ENCODE peak calls at places on chromosome 18, in five cellular contexts. D, T, H, S and V are unnamed samples.

GRCh38 chr18:47323158-47323557 is 71.7 kb upstream of the SKOR2 start:
- DNase-seq in T (no peak), D (peak; percentile 26), S (no peak), H (no peak), V (no peak)

GRCh38 chr18:45540146-45540545 is 75.1 kb upstream of the SLC14A2 start:
- DNase-seq in H (no peak), D (no peak), S (no peak), T (no peak), V (no peak)

GRCh38 chr18:55821219-55821618 is 233.2 kb upstream of the TCF4 start:
- DNase-seq in D (no peak), S (no peak), H (peak; percentile 81), T (peak; percentile 28), V (no peak)

GRCh38 chr18:59229681-59230443 is 9.9 kb downstream of the GRP start:
- DNase-seq in T (no peak), H (no peak), D (no peak), S (no peak), V (no peak)

GRCh38 chr18:40851014-40851429 is 1104.0 kb upstream of the PIK3C3 start:
- DNase-seq in H (peak; percentile 54), D (no peak), T (no peak), S (no peak), V (no peak)

GRCh38 chr18:47280121-47280520 is 28.7 kb upstream of the SKOR2 start:
- DNase-seq in S (no peak), D (no peak), H (no peak), T (no peak), V (no peak)

GRCh38 chr18:70578480-70578879 is 289.6 kb downstream of the SOCS6 start:
- DNase-seq in T (no peak), H (no peak), D (no peak), S (no peak), V (no peak)

GRCh38 chr18:7567487-7568425 is 640 bp downstream of the PTPRM start:
- DNase-seq in D (no peak), T (peak; percentile 75), H (peak; percentile 64), S (no peak), V (peak; percentile 38)

GRCh38 chr18:36312806-36313395 is 15.4 kb downstream of the FHOD3 start:
- DNase-seq in S (no peak), D (no peak), T (no peak), H (peak; percentile 39), V (no peak)

GRCh38 chr18:61581578-61582204 is 248.5 kb downstream of the CDH20 start:
- DNase-seq in T (peak; percentile 90), S (peak; percentile 29), D (peak; percentile 26), H (peak; percentile 47), V (peak; percentile 32)

GRCh38 chr18:69400976-69401474 is 337 bp downstream of the DOK6 start:
- DNase-seq in T (peak; percentile 69), D (no peak), S (no peak), H (peak; percentile 16), V (peak; percentile 17)

GRCh38 chr18:72727776-72728175 is 140.0 kb downstream of the NETO1 start:
- DNase-seq in D (no peak), T (no peak), H (no peak), S (no peak), V (no peak)

GRCh38 chr18:34723143-34723542 is 13.0 kb downstream of the DTNA start:
- DNase-seq in T (no peak), H (no peak), D (no peak), S (no peak), V (no peak)

GRCh38 chr18:45415614-45416013 is 199.7 kb upstream of the SLC14A2 start:
- DNase-seq in D (no peak), H (no peak), T (no peak), S (no peak), V (no peak)

GRCh38 chr18:74489631-74490030 is 6.5 kb upstream of the CNDP2 start:
- DNase-seq in D (no peak), H (peak; percentile 46), S (no peak), T (peak; percentile 49), V (no peak)

GRCh38 chr18:78133729-78134128 is 845.9 kb upstream of the SALL3 start:
- DNase-seq in S (no peak), T (no peak), D (no peak), H (no peak), V (no peak)

GRCh38 chr18:58125756-58126155 is 81.7 kb downstream of the NEDD4L start:
- DNase-seq in S (no peak), H (no peak), D (no peak), T (no peak), V (no peak)

GRCh38 chr18:45044787-45045186 is 364.1 kb downstream of the SETBP1 start:
- DNase-seq in H (no peak), S (no peak), T (no peak), D (no peak), V (no peak)